ENCODE peak calls at places on chromosomes 16 and 17, in six cellular contexts. T is HCT116, E is left ventricle myocardium inferior, I is PC-9, V is heart right ventricle, W is IMR-90. Y is an unnamed sample. For H3K27me3, the result is how much of the 10 kb centered on the place peaks cover.

GRCh38 chr16:4958510-4959111 is 481 bp downstream of the SEC14L5 start:
- DNase-seq in T (no peak), E (no peak), W (no peak), I (no peak), V (no peak), Y (no peak)

GRCh38 chr16:87550510-87550961 is 51.8 kb upstream of the JPH3 start:
- DNase-seq in I (no peak), E (peak), V (peak), T (no peak), W (no peak), Y (no peak)

GRCh38 chr16:74455619-74456289 is 34.5 kb upstream of the CLEC18B start:
- DNase-seq in T (no peak), W (peak), E (no peak), I (no peak), V (no peak), Y (no peak)

GRCh38 chr17:50027639-50028206 is 28.2 kb upstream of the ITGA3 start:
- DNase-seq in E (peak), V (peak), T (peak), I (peak), W (peak), Y (peak)

GRCh38 chr16:89060207-89060794 is 33.4 kb upstream of the ACSF3 start:
- DNase-seq in W (no peak), V (no peak), E (no peak), I (no peak), T (no peak), Y (no peak)

GRCh38 chr16:85172465-85173071 is 60.3 kb upstream of the CIBAR2 start:
- DNase-seq in V (peak), E (no peak), I (peak), T (peak), W (peak), Y (no peak)

GRCh38 chr16:82793550-82794244 is 166.9 kb downstream of the CDH13 start:
- DNase-seq in I (no peak), W (no peak), E (no peak), V (no peak), T (no peak), Y (no peak)

GRCh38 chr16:27695161-27695560 is 145.2 kb downstream of the KATNIP start:
- DNase-seq in T (no peak), V (no peak), E (no peak), W (no peak), I (no peak), Y (no peak)

GRCh38 chr17:2085648-2085949 is 30.7 kb downstream of the HIC1 start:
- DNase-seq in V (peak), W (peak), I (no peak), E (peak), T (no peak), Y (no peak)

GRCh38 chr16:11198817-11199216 is 57.2 kb downstream of the SOCS1 start:
- DNase-seq in I (peak), T (peak), V (no peak), W (no peak), E (no peak), Y (no peak)

GRCh38 chr16:69410285-69410990 is 14.0 kb upstream of the CYB5B start:
- DNase-seq in W (peak), E (no peak), V (no peak), T (peak), I (peak), Y (no peak)

GRCh38 chr17:31593806-31594205 is 202.3 kb downstream of the RAB11FIP4 start:
- DNase-seq in I (no peak), T (no peak), V (no peak), E (peak), W (peak), Y (no peak)

GRCh38 chr17:77287432-77288068 is 146.8 kb downstream of the SEC14L1 start:
- DNase-seq in I (peak), E (peak), T (peak), W (peak), V (peak), Y (peak)

GRCh38 chr17:74037320-74037719 is 166.2 kb upstream of the RPL38 start:
- DNase-seq in V (no peak), W (no peak), T (no peak), E (no peak), I (no peak), Y (no peak)

GRCh38 chr17:57989011-57989345 is 924 bp upstream of the VEZF1 start:
- DNase-seq in E (no peak), V (no peak), W (peak), T (peak), I (no peak), Y (no peak)

GRCh38 chr16:88691924-88692560 is 5.7 kb upstream of the SNAI3 start:
- DNase-seq in V (no peak), T (no peak), I (no peak), E (no peak), W (no peak), Y (no peak)

GRCh38 chr17:79814966-79815835 is 18.3 kb upstream of the CBX8 start:
- DNase-seq in E (no peak), I (no peak), W (no peak), V (peak), T (no peak), Y (no peak)
- H3K27me3 ChIP-seq in E (half or more), I (under half), W (half or more), V (half or more), T (under half), Y (half or more)

DNA sequence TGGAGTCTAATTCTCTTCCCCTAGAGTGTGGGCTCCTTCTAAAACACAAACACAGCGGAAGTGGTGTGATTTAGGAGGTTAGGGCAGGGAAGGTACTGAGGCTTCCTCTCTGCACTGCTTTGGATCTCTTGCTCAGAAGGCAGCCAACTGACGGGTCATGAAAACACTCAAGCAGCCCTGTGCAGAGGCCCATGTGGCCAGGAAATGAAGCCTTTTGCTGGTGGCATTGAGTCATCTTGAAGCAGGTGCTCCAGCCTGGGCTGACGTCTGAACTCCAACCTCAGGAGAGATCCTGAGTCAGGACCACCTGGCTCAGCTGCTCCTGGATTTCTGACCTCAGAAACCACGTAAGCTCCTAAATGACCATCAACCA is 72.9 kb downstream of the MRM1 start:
- DNase-seq in I (no peak), V (no peak), E (no peak), W (no peak), T (no peak), Y (no peak)
- H3K27me3 ChIP-seq in I (under half), V (under half), E (half or more), W (under half), T (under half), Y (under half)

DNA sequence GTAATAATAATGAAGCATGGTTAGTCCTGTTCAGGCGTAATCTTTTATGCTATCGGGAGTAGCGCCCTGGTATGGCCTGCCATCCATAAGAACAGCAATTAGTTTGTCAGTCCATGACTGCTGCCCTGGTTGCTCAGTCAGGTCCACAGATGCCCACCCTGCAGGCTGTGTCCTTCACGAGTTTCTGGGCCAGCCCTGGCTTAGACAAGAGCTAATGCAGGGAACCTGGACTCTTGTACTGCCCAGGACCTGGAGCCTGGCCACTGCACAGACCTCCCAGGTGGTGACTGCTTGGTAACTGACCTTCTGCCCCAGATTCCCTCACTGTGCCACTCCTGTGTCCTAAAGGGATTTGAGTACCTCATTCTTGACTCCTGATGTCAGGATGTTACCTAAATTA is 161.1 kb upstream of the NOG start:
- DNase-seq in W (no peak), T (no peak), V (no peak), E (no peak), I (no peak), Y (no peak)
- H3K27me3 ChIP-seq in W (under half), T (half or more), V (under half), E (under half), I (under half), Y (under half)

DNA sequence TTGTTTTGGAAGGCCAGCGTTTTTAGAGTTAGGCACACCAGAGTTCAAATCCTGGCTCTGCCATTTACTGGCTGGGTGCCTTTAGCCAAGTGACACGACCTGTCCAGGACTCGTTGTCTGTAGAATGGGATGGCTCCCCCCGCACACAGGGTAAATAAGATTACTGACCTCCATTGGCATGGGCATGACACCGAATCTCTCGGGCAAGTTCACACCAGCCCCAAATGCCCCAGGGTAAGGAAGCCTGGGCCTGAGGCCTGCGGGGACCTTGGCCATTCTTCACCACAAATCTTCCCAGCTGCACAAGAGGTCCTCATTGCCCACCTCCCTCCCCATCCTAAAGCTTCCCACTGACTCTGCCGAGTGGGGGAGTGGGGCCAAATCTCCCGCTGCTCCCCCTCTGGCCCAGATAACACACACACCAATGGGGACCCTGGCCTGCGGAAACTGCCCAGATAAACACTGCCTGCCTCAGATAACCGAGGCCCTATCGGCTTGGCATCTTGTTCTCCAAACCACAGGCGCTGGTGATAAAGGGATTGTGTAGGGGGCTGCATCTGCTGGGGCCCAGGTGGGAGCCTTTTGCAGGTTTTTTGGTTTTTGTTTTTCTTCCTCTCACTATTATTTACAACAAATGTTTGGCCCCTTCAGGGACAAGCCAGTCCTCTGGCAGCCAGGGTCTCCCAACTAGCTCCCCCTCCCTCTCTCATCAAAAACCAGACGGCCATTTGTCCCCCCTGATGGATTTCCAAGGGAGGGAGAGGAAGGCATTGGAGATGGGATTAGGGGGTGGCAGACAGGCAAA is 75.0 kb upstream of the LHX1 start:
- DNase-seq in E (no peak), T (no peak), W (no peak), V (no peak), I (no peak), Y (no peak)
- H3K27me3 ChIP-seq in E (half or more), T (under half), W (under half), V (under half), I (under half), Y (under half)

GRCh38 chr16:1903845-1904820 is 14.1 kb downstream of the HS3ST6 start:
- DNase-seq in T (no peak), V (no peak), I (no peak), E (no peak), W (no peak), Y (no peak)
- H3K27me3 ChIP-seq in T (under half), V (under half), I (under half), E (half or more), W (half or more), Y (under half)

GRCh38 chr16:56615353-56615752 is 7.0 kb downstream of the MT2A start:
- DNase-seq in V (no peak), I (peak), W (peak), E (no peak), T (no peak), Y (no peak)
- H3K27me3 ChIP-seq in V (under half), I (under half), W (under half), E (under half), T (under half), Y (under half)